ENCODE peak calls at places on chromosomes 11 and 22, in four cellular contexts. One of them, this sample, is unnamed.

GRCh38 chr11:114017723-114018122 is 41.8 kb upstream of the ZBTB16 start:
- DNase-seq in foreskin fibroblast: no peak
- DNase-seq in neural crest cell: no peak
- DNase-seq in GM12865: no peak
- DNase-seq in this sample: no peak

GRCh38 chr11:11786771-11787170 is 55.0 kb upstream of the USP47 start:
- DNase-seq in foreskin fibroblast: no peak
- DNase-seq in neural crest cell: no peak
- DNase-seq in GM12865: no peak
- DNase-seq in this sample: no peak

GRCh38 chr11:114501901-114502300 is 57.8 kb downstream of the NXPE1 start:
- DNase-seq in foreskin fibroblast: peak
- DNase-seq in neural crest cell: no peak
- DNase-seq in GM12865: no peak
- DNase-seq in this sample: no peak

GRCh38 chr22:22810018-22810427 is 77.6 kb upstream of the IGLL5 start:
- DNase-seq in foreskin fibroblast: no peak
- DNase-seq in neural crest cell: peak
- DNase-seq in GM12865: no peak
- DNase-seq in this sample: peak

GRCh38 chr22:50674127-50674493 is 1.5 kb downstream of the SHANK3 start:
- DNase-seq in foreskin fibroblast: no peak
- DNase-seq in neural crest cell: no peak
- DNase-seq in GM12865: no peak
- DNase-seq in this sample: no peak

GRCh38 chr11:82675838-82676237 is 57.8 kb downstream of the FAM181B start:
- DNase-seq in foreskin fibroblast: no peak
- DNase-seq in neural crest cell: no peak
- DNase-seq in GM12865: peak
- DNase-seq in this sample: no peak

GRCh38 chr11:39177678-39178077 is 2281.8 kb downstream of the LRRC4C start:
- DNase-seq in foreskin fibroblast: no peak
- DNase-seq in neural crest cell: no peak
- DNase-seq in GM12865: no peak
- DNase-seq in this sample: no peak

GRCh38 chr22:19850482-19851109 is 4.1 kb downstream of the GNB1L start:
- DNase-seq in foreskin fibroblast: no peak
- DNase-seq in neural crest cell: no peak
- DNase-seq in GM12865: no peak
- DNase-seq in this sample: no peak

GRCh38 chr11:116371146-116371545 is 401.6 kb downstream of the BUD13 start:
- DNase-seq in foreskin fibroblast: no peak
- DNase-seq in neural crest cell: no peak
- DNase-seq in GM12865: no peak
- DNase-seq in this sample: no peak

GRCh38 chr11:116364357-116364756 is 408.4 kb downstream of the BUD13 start:
- DNase-seq in foreskin fibroblast: no peak
- DNase-seq in neural crest cell: no peak
- DNase-seq in GM12865: no peak
- DNase-seq in this sample: no peak

GRCh38 chr11:116366980-116367640 is 405.7 kb downstream of the BUD13 start:
- DNase-seq in foreskin fibroblast: no peak
- DNase-seq in neural crest cell: no peak
- DNase-seq in GM12865: no peak
- DNase-seq in this sample: no peak

GRCh38 chr11:116360542-116360941 is 412.2 kb downstream of the BUD13 start:
- DNase-seq in foreskin fibroblast: no peak
- DNase-seq in neural crest cell: no peak
- DNase-seq in GM12865: no peak
- DNase-seq in this sample: no peak

GRCh38 chr11:116366451-116366850 is 406.3 kb downstream of the BUD13 start:
- DNase-seq in foreskin fibroblast: no peak
- DNase-seq in neural crest cell: no peak
- DNase-seq in GM12865: no peak
- DNase-seq in this sample: no peak
- TF ChIP-seq CTCF in foreskin fibroblast: no peak
- TF ChIP-seq CTCF in neural crest cell: no peak
- TF ChIP-seq CTCF in GM12865: no peak
- TF ChIP-seq CTCF in this sample: no peak

DNA sequence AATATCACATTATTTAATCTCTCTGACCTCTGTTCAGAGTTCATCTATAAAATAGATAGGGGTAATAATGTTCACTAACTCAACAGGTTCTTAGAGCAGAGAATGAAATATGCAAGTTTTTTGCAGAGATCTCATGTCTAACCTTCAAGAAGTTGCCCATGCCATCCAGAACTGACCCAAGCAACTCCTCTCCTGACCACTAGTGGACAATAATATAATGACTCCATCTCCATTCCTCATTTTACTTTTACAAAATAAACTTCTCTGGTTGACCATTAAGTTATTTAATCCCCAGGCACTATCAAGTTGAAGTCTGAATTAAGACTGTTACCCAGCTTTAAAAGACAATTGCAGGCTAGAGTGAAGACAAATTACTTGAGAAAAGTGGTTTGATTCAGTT is 382.6 kb downstream of the KCNA4 start:
- DNase-seq in foreskin fibroblast: no peak
- DNase-seq in neural crest cell: no peak
- DNase-seq in GM12865: no peak
- DNase-seq in this sample: no peak
- TF ChIP-seq CTCF in foreskin fibroblast: no peak
- TF ChIP-seq CTCF in neural crest cell: peak
- TF ChIP-seq CTCF in GM12865: no peak
- TF ChIP-seq CTCF in this sample: no peak

GRCh38 chr11:64869571-64870175 is 8.7 kb downstream of the EHD1 start:
- DNase-seq in foreskin fibroblast: no peak
- DNase-seq in neural crest cell: peak
- DNase-seq in GM12865: peak
- DNase-seq in this sample: no peak
- TF ChIP-seq CTCF in foreskin fibroblast: peak
- TF ChIP-seq CTCF in neural crest cell: peak
- TF ChIP-seq CTCF in GM12865: peak
- TF ChIP-seq CTCF in this sample: peak

DNA sequence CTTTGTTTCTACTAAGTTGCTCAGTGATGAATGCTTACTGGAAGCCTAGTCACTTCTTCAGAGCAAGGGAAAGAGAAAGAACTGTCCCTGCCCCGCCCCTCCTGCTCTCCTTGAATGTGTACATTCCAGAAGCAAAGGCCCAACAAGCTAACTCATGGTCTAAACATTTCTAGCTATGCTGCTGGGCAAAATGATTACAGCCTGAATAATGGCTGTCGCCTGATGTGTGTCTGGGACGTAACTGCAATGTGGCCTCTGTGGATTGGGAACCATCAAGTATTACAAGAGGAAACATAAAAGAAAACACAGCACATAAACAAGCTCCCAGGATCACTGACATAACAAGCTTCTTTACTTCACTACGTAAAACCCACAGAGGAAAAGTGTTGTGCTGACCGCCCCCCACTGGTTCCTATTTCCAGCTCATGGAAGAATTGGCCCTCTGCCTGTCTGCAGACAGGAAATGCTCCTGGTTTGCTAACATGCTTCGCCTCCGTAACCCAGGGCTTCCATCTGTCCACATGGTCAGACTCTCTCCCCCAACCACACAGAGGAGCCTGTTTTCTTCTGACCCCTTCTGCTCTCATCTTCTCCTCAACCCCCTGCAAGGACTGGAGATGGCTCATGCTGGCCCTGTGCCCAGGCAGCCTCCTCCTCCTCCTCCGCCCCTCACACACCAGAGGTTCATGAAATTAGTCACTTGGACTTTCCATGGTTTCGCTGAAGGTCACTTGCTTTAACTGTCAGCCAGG is 187.2 kb downstream of the MAML2 start:
- DNase-seq in foreskin fibroblast: peak
- DNase-seq in neural crest cell: no peak
- DNase-seq in GM12865: peak
- DNase-seq in this sample: peak
- TF ChIP-seq CTCF in foreskin fibroblast: peak
- TF ChIP-seq CTCF in neural crest cell: no peak
- TF ChIP-seq CTCF in GM12865: no peak
- TF ChIP-seq CTCF in this sample: peak

DNA sequence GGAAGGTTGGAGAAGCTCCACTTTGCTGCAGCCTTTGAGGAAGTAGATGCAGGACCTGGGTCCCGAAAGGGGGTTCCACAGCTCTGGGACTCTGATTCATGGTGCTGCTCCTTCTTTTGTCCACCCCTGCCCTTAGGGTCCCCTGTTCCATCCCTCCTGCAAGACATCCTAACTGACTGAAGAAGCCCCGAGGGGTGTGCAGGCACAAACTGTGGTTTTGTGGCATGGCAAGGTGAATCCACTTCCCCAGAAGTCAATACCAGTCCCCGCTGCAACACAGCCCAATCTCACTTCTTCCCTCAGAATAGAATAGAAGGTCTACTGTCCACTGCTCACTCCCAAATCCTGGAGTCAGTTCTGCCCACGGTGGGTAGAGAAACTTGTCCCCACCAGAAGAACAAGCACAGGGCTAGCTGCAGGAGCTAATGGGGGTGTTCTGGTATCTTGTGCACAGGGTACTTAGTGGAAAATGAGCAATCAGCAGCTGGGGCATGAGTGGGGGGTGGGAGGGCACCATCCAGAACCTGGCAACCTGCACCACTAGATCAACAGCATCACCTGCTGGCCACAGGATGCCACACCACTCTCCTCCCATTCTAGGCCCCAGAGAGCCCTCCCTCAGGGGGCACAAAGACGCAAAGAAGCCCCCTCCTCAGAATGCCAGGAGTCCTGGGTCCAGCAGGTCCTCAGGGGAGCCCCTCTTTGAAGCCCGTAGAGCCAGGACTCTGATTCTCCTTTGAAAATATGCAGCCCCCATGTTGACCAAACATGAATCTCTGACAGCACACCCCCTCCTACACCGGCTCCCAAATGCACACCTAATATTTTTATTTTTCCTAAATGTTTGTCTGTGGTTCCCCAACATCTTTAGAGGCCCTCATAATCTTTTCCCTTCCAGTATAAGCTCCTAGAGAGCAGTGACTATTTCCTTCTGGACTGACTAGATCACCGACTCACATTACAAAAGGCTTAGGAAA is 14.1 kb downstream of the SPATA19 start:
- DNase-seq in foreskin fibroblast: no peak
- DNase-seq in neural crest cell: no peak
- DNase-seq in GM12865: no peak
- DNase-seq in this sample: no peak
- TF ChIP-seq CTCF in foreskin fibroblast: no peak
- TF ChIP-seq CTCF in neural crest cell: peak
- TF ChIP-seq CTCF in GM12865: peak
- TF ChIP-seq CTCF in this sample: peak

GRCh38 chr11:126920833-126921232 is 79.7 kb downstream of the KIRREL3 start:
- DNase-seq in foreskin fibroblast: no peak
- DNase-seq in neural crest cell: no peak
- DNase-seq in GM12865: no peak
- DNase-seq in this sample: no peak
- TF ChIP-seq CTCF in foreskin fibroblast: peak
- TF ChIP-seq CTCF in neural crest cell: no peak
- TF ChIP-seq CTCF in GM12865: no peak
- TF ChIP-seq CTCF in this sample: no peak

GRCh38 chr11:2150206-2150847 is 10.7 kb downstream of the INS start:
- DNase-seq in foreskin fibroblast: peak
- DNase-seq in neural crest cell: no peak
- DNase-seq in GM12865: no peak
- DNase-seq in this sample: no peak
- TF ChIP-seq CTCF in foreskin fibroblast: peak
- TF ChIP-seq CTCF in neural crest cell: peak
- TF ChIP-seq CTCF in GM12865: no peak
- TF ChIP-seq CTCF in this sample: no peak

GRCh38 chr11:64563966-64564365 is 27.1 kb upstream of the SLC22A12 start:
- DNase-seq in foreskin fibroblast: no peak
- DNase-seq in neural crest cell: no peak
- DNase-seq in GM12865: no peak
- DNase-seq in this sample: no peak

GRCh38 chr11:64566915-64567882 is 23.8 kb upstream of the SLC22A12 start:
- DNase-seq in foreskin fibroblast: no peak
- DNase-seq in neural crest cell: peak
- DNase-seq in GM12865: no peak
- DNase-seq in this sample: no peak

GRCh38 chr11:64566042-64566914 is 24.7 kb upstream of the SLC22A12 start:
- DNase-seq in foreskin fibroblast: peak
- DNase-seq in neural crest cell: peak
- DNase-seq in GM12865: no peak
- DNase-seq in this sample: no peak

GRCh38 chr11:64564419-64564818 is 26.6 kb upstream of the SLC22A12 start:
- DNase-seq in foreskin fibroblast: no peak
- DNase-seq in neural crest cell: no peak
- DNase-seq in GM12865: no peak
- DNase-seq in this sample: no peak

GRCh38 chr11:64564947-64565889 is 25.8 kb upstream of the SLC22A12 start:
- DNase-seq in foreskin fibroblast: no peak
- DNase-seq in neural crest cell: no peak
- DNase-seq in GM12865: no peak
- DNase-seq in this sample: no peak
- TF ChIP-seq CTCF in foreskin fibroblast: peak
- TF ChIP-seq CTCF in neural crest cell: peak
- TF ChIP-seq CTCF in GM12865: no peak
- TF ChIP-seq CTCF in this sample: no peak

DNA sequence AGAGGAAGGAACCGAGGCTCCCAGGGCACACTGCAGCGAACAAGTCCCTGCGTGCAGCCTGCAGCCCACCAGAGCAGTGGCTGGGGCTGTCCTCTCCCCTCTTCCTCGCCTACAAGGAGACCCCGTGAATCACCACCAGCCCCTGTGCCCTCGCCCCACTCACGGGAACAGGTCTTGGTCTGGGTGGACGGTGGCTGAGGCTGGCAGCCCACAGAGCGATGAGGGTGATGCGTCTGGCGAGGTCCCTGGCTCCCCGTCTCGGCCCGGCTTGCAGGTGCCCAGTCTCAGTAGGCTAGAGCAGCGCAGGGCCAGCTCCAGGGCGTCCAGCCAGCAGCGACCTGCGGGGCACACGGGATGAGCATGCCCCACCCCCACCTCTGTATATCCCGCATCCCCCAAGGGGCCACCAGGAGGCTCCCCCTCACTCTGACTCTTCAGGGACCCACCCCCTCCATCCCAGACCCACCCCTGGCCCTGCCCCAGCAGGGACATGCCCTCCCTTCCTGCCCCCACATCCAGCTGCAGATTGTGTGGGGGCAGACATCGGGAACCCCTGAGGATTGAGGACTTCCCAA is 50.5 kb upstream of the CARS1 start:
- DNase-seq in foreskin fibroblast: no peak
- DNase-seq in neural crest cell: no peak
- DNase-seq in GM12865: no peak
- DNase-seq in this sample: no peak
- TF ChIP-seq CTCF in foreskin fibroblast: no peak
- TF ChIP-seq CTCF in neural crest cell: no peak
- TF ChIP-seq CTCF in GM12865: no peak
- TF ChIP-seq CTCF in this sample: no peak

This sample was measured in GM10248.